ENCODE peak calls at places on chromosome 11, in ten cellular contexts. K is CD4-positive, alpha-beta memory T cell; S is left ventricle myocardium inferior; C is neuronal stem cell; F is A549; L is GM23248; P is fibroblast of lung; E is spleen; O is pancreas; A is GM23338. X is an unnamed sample. For H3K4me1, the result is how much of the 10 kb centered on the place peaks cover.

GRCh38 chr11:69339916-69340565 is 46.1 kb downstream of the MYEOV start:
- DNase-seq in P (no peak), A (no peak), F (no peak), S (no peak), K (no peak), C (no peak), L (no peak), E (no peak), O (no peak), X (no peak)

GRCh38 chr11:114813216-114813615 is 134.9 kb downstream of the NXPE2 start:
- DNase-seq in K (no peak), F (no peak), S (no peak), O (no peak), C (no peak), E (no peak), P (no peak), A (no peak), L (no peak), X (no peak)

GRCh38 chr11:31797227-31798056 is 13.7 kb downstream of the PAX6 start:
- DNase-seq in K (no peak), E (no peak), F (no peak), S (no peak), P (no peak), L (no peak), O (no peak), A (no peak), C (no peak), X (no peak)

GRCh38 chr11:19344661-19345518 is 104.1 kb upstream of the E2F8 start:
- DNase-seq in C (peak), A (peak), S (peak), F (peak), L (peak), O (peak), K (no peak), P (peak), E (peak), X (peak)

GRCh38 chr11:1335811-1336761 is 26.7 kb upstream of the TOLLIP start:
- DNase-seq in S (peak), O (peak), C (peak), F (no peak), P (peak), A (peak), E (peak), L (peak), K (peak), X (no peak)

GRCh38 chr11:73126804-73127480 is 15.2 kb downstream of the FCHSD2 start:
- DNase-seq in E (no peak), K (no peak), F (no peak), S (no peak), A (no peak), P (no peak), C (no peak), O (no peak), L (peak), X (no peak)

GRCh38 chr11:93541884-93542752 is 1.1 kb downstream of the SMCO4 start:
- DNase-seq in C (no peak), L (peak), K (peak), F (peak), E (peak), O (peak), P (peak), A (peak), S (peak), X (no peak)

GRCh38 chr11:65491614-65492386 is 7.0 kb upstream of the MALAT1 start:
- DNase-seq in O (peak), F (peak), A (peak), S (peak), L (peak), P (peak), C (no peak), E (no peak), K (no peak), X (peak)

GRCh38 chr11:131678658-131679340 is 308.4 kb downstream of the NTM start:
- DNase-seq in L (no peak), O (no peak), C (no peak), K (no peak), F (no peak), S (no peak), P (no peak), A (no peak), E (no peak), X (no peak)

GRCh38 chr11:96341237-96342130 is 1.5 kb downstream of the MAML2 start:
- DNase-seq in P (peak), C (peak), E (peak), A (peak), O (peak), S (peak), K (peak), L (peak), F (no peak), X (no peak)

GRCh38 chr11:74005721-74006517 is 3.0 kb downstream of the UCP3 start:
- DNase-seq in F (no peak), L (no peak), A (no peak), K (no peak), C (no peak), P (no peak), E (peak), O (no peak), S (no peak), X (no peak)

GRCh38 chr11:105937331-105937730 is 84.7 kb downstream of the MSANTD4 start:
- DNase-seq in F (no peak), E (no peak), L (peak), S (no peak), K (no peak), P (peak), A (no peak), O (no peak), C (no peak), X (no peak)

GRCh38 chr11:126475627-126475991 is 120.1 kb downstream of the ST3GAL4 start:
- DNase-seq in S (no peak), F (no peak), O (no peak), L (no peak), E (no peak), A (no peak), C (no peak), P (no peak), K (no peak), X (no peak)

GRCh38 chr11:1356007-1356435 is 33.7 kb upstream of the BRSK2 start:
- DNase-seq in S (no peak), K (no peak), C (no peak), O (no peak), E (no peak), A (no peak), F (no peak), P (no peak), L (no peak), X (no peak)

GRCh38 chr11:120173771-120174170 is 35.9 kb upstream of the TRIM29 start:
- DNase-seq in C (no peak), L (no peak), P (peak), S (no peak), E (no peak), A (no peak), F (no peak), K (no peak), O (no peak), X (no peak)

GRCh38 chr11:8484251-8484650 is 109.8 kb downstream of the STK33 start:
- DNase-seq in L (no peak), E (no peak), C (no peak), K (no peak), O (no peak), P (no peak), S (no peak), A (no peak), F (no peak), X (no peak)

GRCh38 chr11:128610765-128611617 is 23.6 kb upstream of the ETS1 start:
- DNase-seq in S (no peak), E (peak), A (no peak), O (peak), C (no peak), K (peak), P (no peak), F (no peak), L (no peak), X (no peak)

GRCh38 chr11:1479006-1479677 is 7.4 kb downstream of the MOB2 start:
- DNase-seq in S (peak), E (peak), L (no peak), P (no peak), K (no peak), O (peak), C (no peak), F (no peak), A (no peak), X (no peak)

GRCh38 chr11:133618500-133618899 is 86.2 kb upstream of the OPCML start:
- DNase-seq in K (no peak), P (no peak), F (no peak), S (no peak), A (peak), L (no peak), O (no peak), C (no peak), E (no peak), X (no peak)

GRCh38 chr11:124930799-124931198 is 5.0 kb downstream of the HEPACAM start:
- DNase-seq in C (no peak), K (no peak), O (no peak), A (no peak), F (no peak), S (no peak), P (no peak), E (no peak), L (no peak), X (no peak)

GRCh38 chr11:10918698-10919097 is 60.8 kb upstream of the ZBED5 start:
- DNase-seq in F (no peak), E (no peak), C (no peak), S (no peak), K (no peak), A (no peak), P (no peak), L (no peak), O (no peak), X (no peak)

GRCh38 chr11:2815762-2816496 is 69.6 kb downstream of the CDKN1C start:
- DNase-seq in O (peak), C (no peak), F (no peak), P (no peak), L (no peak), E (peak), K (no peak), A (no peak), S (peak), X (no peak)

GRCh38 chr11:26283852-26284421 is 48.0 kb upstream of the ANO3 start:
- DNase-seq in O (no peak), A (peak), P (no peak), K (no peak), S (no peak), C (no peak), E (no peak), F (no peak), L (no peak), X (no peak)

GRCh38 chr11:17906436-17906835 is 106.4 kb downstream of the SERGEF start:
- DNase-seq in K (no peak), E (no peak), O (no peak), C (no peak), F (no peak), S (no peak), L (no peak), A (peak), P (no peak), X (no peak)

GRCh38 chr11:122108192-122108799 is 7.7 kb downstream of the BLID start:
- DNase-seq in O (no peak), E (no peak), S (no peak), C (peak), P (no peak), L (no peak), K (no peak), F (no peak), A (peak), X (no peak)

GRCh38 chr11:45337583-45338360 is 51.6 kb upstream of the SYT13 start:
- DNase-seq in S (no peak), C (no peak), F (no peak), A (no peak), O (no peak), P (no peak), K (no peak), E (no peak), L (no peak), X (no peak)

GRCh38 chr11:46357483-46357936 is 10.2 kb downstream of the DGKZ start:
- DNase-seq in A (no peak), L (no peak), S (no peak), F (no peak), P (no peak), C (no peak), E (peak), K (no peak), O (peak), X (no peak)

GRCh38 chr11:68767672-68768071 is 16.4 kb upstream of the TESMIN start:
- DNase-seq in E (no peak), A (peak), K (no peak), P (no peak), O (no peak), L (no peak), C (no peak), S (no peak), F (no peak), X (no peak)

GRCh38 chr11:68992743-68993255 is 12.0 kb upstream of the MRGPRD start:
- DNase-seq in F (no peak), C (no peak), O (no peak), S (no peak), A (no peak), E (peak), L (no peak), P (no peak), K (no peak), X (no peak)

GRCh38 chr11:73361953-73362776 is 14.0 kb upstream of the RELT start:
- DNase-seq in A (peak), P (no peak), K (no peak), L (no peak), F (no peak), E (no peak), C (peak), O (no peak), S (no peak), X (no peak)

GRCh38 chr11:78741794-78742193 is 167.1 kb upstream of the NARS2 start:
- DNase-seq in P (no peak), A (no peak), L (no peak), C (no peak), O (no peak), E (no peak), K (no peak), S (no peak), F (no peak), X (no peak)

GRCh38 chr11:17734986-17735822 is 623 bp downstream of the KCNC1 start:
- DNase-seq in A (peak), E (peak), P (peak), S (peak), O (peak), F (peak), K (peak), L (peak), C (peak), X (no peak)

GRCh38 chr11:82978422-82979099 is 77.0 kb downstream of the DDIAS start:
- DNase-seq in E (no peak), K (no peak), L (peak), S (no peak), O (no peak), C (no peak), P (peak), A (no peak), F (no peak), X (no peak)

GRCh38 chr11:82979824-82980223 is 78.3 kb downstream of the DDIAS start:
- DNase-seq in L (peak), S (no peak), K (no peak), F (no peak), O (no peak), E (no peak), A (no peak), P (no peak), C (no peak), X (no peak)

GRCh38 chr11:82975882-82976281 is 74.3 kb downstream of the DDIAS start:
- DNase-seq in P (no peak), C (no peak), S (no peak), K (no peak), E (no peak), O (no peak), L (no peak), A (no peak), F (no peak), X (no peak)

GRCh38 chr11:82974135-82974534 is 72.6 kb downstream of the DDIAS start:
- DNase-seq in S (no peak), A (no peak), E (no peak), O (no peak), C (no peak), L (no peak), F (no peak), P (no peak), K (no peak), X (no peak)

DNA sequence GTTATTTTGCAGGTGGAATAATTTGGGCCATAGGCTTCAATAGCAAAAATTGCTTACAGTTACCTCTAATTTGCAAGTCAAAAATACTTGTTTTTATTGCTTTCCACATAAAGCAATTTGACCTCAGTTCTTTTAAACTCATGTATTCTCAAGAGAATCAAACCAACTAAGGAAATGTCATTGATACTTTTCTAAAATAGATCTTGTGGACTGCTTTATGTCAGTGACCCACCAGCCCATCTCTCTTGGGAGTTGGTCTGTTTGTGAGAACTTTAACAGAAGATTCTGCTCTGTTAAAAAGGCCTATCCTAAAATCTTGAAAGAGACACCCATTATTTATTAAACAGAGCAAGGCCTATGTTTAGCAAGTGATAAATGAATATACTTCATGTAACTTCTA is 75.2 kb downstream of the DDIAS start:
- DNase-seq in P (no peak), S (no peak), A (no peak), F (no peak), O (no peak), L (no peak), C (no peak), K (no peak), E (no peak), X (no peak)
- H3K4me1 ChIP-seq in P (under half), S (under half), A (under half), F (under half), O (under half), L (under half), C (under half), K (under half), E (under half), X (under half)

DNA sequence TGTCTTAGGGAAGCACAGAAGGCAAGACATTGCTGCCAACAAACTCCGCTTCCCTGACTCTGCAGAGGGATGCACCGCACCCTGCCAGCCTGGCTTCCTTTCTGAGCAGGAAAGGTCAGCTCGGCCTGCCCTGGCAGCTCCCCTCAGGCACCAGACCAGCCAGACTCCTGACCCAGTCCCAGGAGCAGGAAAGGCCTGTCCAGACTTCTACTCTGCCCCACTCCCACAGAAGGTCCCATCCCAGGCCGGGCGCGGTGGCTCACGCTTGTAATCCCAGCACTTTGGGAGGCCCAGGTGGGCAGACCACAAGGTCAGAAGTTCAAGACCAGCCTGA is 17.7 kb downstream of the ARRB1 start:
- DNase-seq in F (no peak), A (no peak), L (no peak), K (no peak), E (no peak), C (no peak), P (no peak), O (no peak), S (no peak), X (no peak)
- H3K27ac ChIP-seq in F (peak), A (no peak), L (no peak), K (no peak), E (no peak), C (no peak), P (no peak), O (no peak), S (no peak), X (no peak)

GRCh38 chr11:58043379-58043778 is 12.6 kb downstream of the OR6Q1 start:
- DNase-seq in C (no peak), K (no peak), E (no peak), F (no peak), L (no peak), S (no peak), P (no peak), O (no peak), A (no peak), X (no peak)

GRCh38 chr11:58034471-58034870 is 3.7 kb downstream of the OR6Q1 start:
- DNase-seq in A (no peak), E (no peak), K (no peak), F (no peak), S (no peak), O (no peak), C (no peak), L (no peak), P (no peak), X (no peak)

GRCh38 chr11:58039589-58039988 is 8.8 kb downstream of the OR6Q1 start:
- DNase-seq in K (no peak), S (no peak), P (no peak), E (no peak), F (no peak), C (no peak), A (no peak), O (no peak), L (no peak), X (no peak)
- H3K4me3 ChIP-seq in K (no peak), S (no peak), P (no peak), E (no peak), F (no peak), C (no peak), A (no peak), O (no peak), L (no peak), X (no peak)

GRCh38 chr11:130008326-130008725 is 5.7 kb upstream of the PRDM10 start:
- DNase-seq in S (no peak), A (no peak), K (no peak), L (no peak), P (no peak), C (no peak), E (no peak), F (no peak), O (no peak), X (no peak)
- H3K4me1 ChIP-seq in S (under half), A (under half), K (under half), L (under half), P (under half), C (under half), E (under half), F (under half), O (under half), X (under half)

DNA sequence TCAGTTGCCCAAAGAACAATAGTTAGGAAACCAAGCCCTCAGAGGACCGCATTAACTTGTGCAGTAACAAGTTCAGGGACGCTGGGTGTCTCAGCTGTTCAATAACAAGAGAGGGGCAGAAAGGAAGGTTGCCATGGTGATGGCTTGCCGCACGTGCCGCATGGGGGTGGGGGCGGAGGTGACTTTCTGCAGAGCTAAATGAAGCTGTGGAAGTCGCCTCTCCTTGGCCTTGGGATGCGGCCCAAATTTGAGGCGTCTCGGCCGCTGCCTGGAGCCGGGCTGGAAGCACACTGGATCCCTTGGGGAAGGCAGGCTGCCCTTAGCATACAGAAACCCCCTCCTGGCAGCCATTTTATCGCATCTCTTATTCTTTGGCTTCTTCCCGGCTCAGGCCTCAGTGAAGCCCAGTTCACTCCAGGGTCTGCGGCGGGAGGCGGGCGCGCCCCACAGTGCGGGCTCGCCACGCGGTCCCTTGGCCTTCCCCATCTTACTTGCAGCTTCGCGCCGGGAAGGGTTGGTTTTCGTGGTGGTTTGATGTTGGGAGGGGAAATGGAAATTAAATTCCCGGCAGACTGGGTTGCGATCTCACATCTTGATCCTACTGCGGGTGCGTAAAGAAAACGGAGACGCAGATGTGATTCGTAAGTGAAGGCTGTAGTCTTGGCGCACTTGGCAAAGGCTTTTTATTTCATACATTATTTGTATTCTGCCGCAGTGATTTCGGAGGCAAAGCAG is 94.3 kb downstream of the SLC17A6 start:
- DNase-seq in K (no peak), C (peak), S (peak), P (peak), F (no peak), L (peak), O (peak), A (peak), E (peak), X (no peak)
- H3K27ac ChIP-seq in K (no peak), C (no peak), S (peak), P (peak), F (no peak), L (peak), O (no peak), A (peak), E (peak), X (no peak)